ENCODE peak calls at places on chromosome 1, in five cellular contexts. E is upper lobe of right lung, C is heart right ventricle, P is right lobe of liver, N is Peyer's patch. Z is an unnamed sample.

GRCh38 chr1:16178596-16179497 is 23.0 kb upstream of the EPHA2 start:
- DNase-seq in E (peak), C (no peak), P (peak), N (no peak), Z (no peak)

GRCh38 chr1:10620776-10621175 is 146.0 kb downstream of the PEX14 start:
- DNase-seq in E (peak), C (no peak), P (no peak), N (no peak), Z (no peak)

GRCh38 chr1:214514819-214515383 is 36.5 kb downstream of the PTPN14 start:
- DNase-seq in E (no peak), C (no peak), P (no peak), N (no peak), Z (no peak)

GRCh38 chr1:166903232-166903631 is 27.2 kb upstream of the TADA1 start:
- DNase-seq in E (no peak), C (no peak), P (no peak), N (no peak), Z (no peak)

GRCh38 chr1:22123901-22124404 is 18.9 kb downstream of the WNT4 start:
- DNase-seq in E (peak), C (no peak), P (no peak), N (no peak), Z (no peak)

GRCh38 chr1:116912846-116913245 is 3.1 kb downstream of the PTGFRN start:
- DNase-seq in E (no peak), C (no peak), P (no peak), N (no peak), Z (no peak)

GRCh38 chr1:39954261-39954869 is 580 bp upstream of the MFSD2A start:
- DNase-seq in E (no peak), C (peak), P (no peak), N (no peak), Z (no peak)

GRCh38 chr1:235012436-235013210 is 116.0 kb downstream of the TOMM20 start:
- DNase-seq in E (no peak), C (no peak), P (no peak), N (no peak), Z (no peak)

GRCh38 chr1:87508247-87508646 is 179.6 kb downstream of the LMO4 start:
- DNase-seq in E (no peak), C (no peak), P (no peak), N (no peak), Z (no peak)

GRCh38 chr1:117244306-117244705 is 33.6 kb upstream of the VTCN1 start:
- DNase-seq in E (no peak), C (no peak), P (no peak), N (no peak), Z (no peak)

GRCh38 chr1:169890761-169891538 is 2.7 kb downstream of the SCYL3 start:
- DNase-seq in E (no peak), C (no peak), P (no peak), N (no peak), Z (no peak)

GRCh38 chr1:225697437-225697836 is 44.5 kb upstream of the ENAH start:
- DNase-seq in E (no peak), C (peak), P (no peak), N (no peak), Z (no peak)

GRCh38 chr1:198890531-198890930 is 251.7 kb downstream of the PTPRC start:
- DNase-seq in E (no peak), C (no peak), P (no peak), N (no peak), Z (no peak)

GRCh38 chr1:24195874-24196273 is 8.8 kb upstream of the IFNLR1 start:
- DNase-seq in E (no peak), C (no peak), P (no peak), N (no peak), Z (no peak)

GRCh38 chr1:183593356-183593755 is 3.1 kb upstream of the NCF2 start:
- DNase-seq in E (no peak), C (no peak), P (no peak), N (no peak), Z (peak)

GRCh38 chr1:111730282-111730681 is 8.9 kb downstream of the INKA2 start:
- DNase-seq in E (no peak), C (no peak), P (no peak), N (no peak), Z (no peak)

GRCh38 chr1:234681065-234681464 is 71.1 kb upstream of the IRF2BP2 start:
- DNase-seq in E (no peak), C (no peak), P (no peak), N (no peak), Z (no peak)

GRCh38 chr1:246836647-246837046 is 95.1 kb downstream of the AHCTF1 start:
- DNase-seq in E (no peak), C (no peak), P (no peak), N (no peak), Z (no peak)

GRCh38 chr1:201020647-201021332 is 2.7 kb downstream of the KIF21B start:
- DNase-seq in E (no peak), C (no peak), P (no peak), N (no peak), Z (no peak)

GRCh38 chr1:25806418-25806817 is 6.4 kb downstream of the SELENON start:
- DNase-seq in E (no peak), C (peak), P (no peak), N (peak), Z (no peak)

GRCh38 chr1:28915036-28915895 is 897 bp downstream of the EPB41 start:
- DNase-seq in E (no peak), C (no peak), P (no peak), N (peak), Z (no peak)

GRCh38 chr1:204254031-204254661 is 40.4 kb upstream of the GOLT1A start:
- DNase-seq in E (no peak), C (peak), P (peak), N (no peak), Z (no peak)

GRCh38 chr1:152189657-152190442 is 30.8 kb upstream of the RPTN start:
- DNase-seq in E (peak), C (peak), P (peak), N (no peak), Z (peak)

GRCh38 chr1:58802640-58803476 is 19.0 kb upstream of the JUN start:
- DNase-seq in E (no peak), C (no peak), P (no peak), N (no peak), Z (no peak)

GRCh38 chr1:165899461-165899941 is 72.1 kb downstream of the UCK2 start:
- DNase-seq in E (no peak), C (peak), P (no peak), N (no peak), Z (no peak)

GRCh38 chr1:98940680-98941079 is 64.0 kb downstream of the PLPPR5 start:
- DNase-seq in E (no peak), C (no peak), P (no peak), N (no peak), Z (no peak)

GRCh38 chr1:166139735-166140134 is 27.1 kb downstream of the FAM78B start:
- DNase-seq in E (no peak), C (no peak), P (no peak), N (no peak), Z (no peak)

GRCh38 chr1:237282266-237282783 is 240.3 kb downstream of the RYR2 start:
- DNase-seq in E (no peak), C (no peak), P (no peak), N (no peak), Z (no peak)

GRCh38 chr1:77188770-77189169 is 30.5 kb downstream of the PIGK start:
- DNase-seq in E (no peak), C (no peak), P (no peak), N (no peak), Z (no peak)

GRCh38 chr1:63262148-63262770 is 60.1 kb upstream of the FOXD3 start:
- DNase-seq in E (no peak), C (no peak), P (no peak), N (no peak), Z (no peak)

GRCh38 chr1:41486892-41487728 is 2.6 kb upstream of the EDN2 start:
- DNase-seq in E (no peak), C (no peak), P (no peak), N (no peak), Z (peak)

GRCh38 chr1:4528590-4528989 is 125.8 kb upstream of the AJAP1 start:
- DNase-seq in E (no peak), C (no peak), P (no peak), N (no peak), Z (no peak)

GRCh38 chr1:11940260-11940921 is 5.9 kb downstream of the PLOD1 start:
- DNase-seq in E (no peak), C (no peak), P (peak), N (peak), Z (no peak)

GRCh38 chr1:54297596-54298283 is 97.8 kb downstream of the MRPL37 start:
- DNase-seq in E (no peak), C (no peak), P (no peak), N (no peak), Z (no peak)

GRCh38 chr1:35539824-35540261 is 17.4 kb downstream of the KIAA0319L start:
- DNase-seq in E (no peak), C (no peak), P (no peak), N (no peak), Z (no peak)

GRCh38 chr1:247857986-247858356 is 984 bp downstream of the TRIM58 start:
- DNase-seq in E (no peak), C (no peak), P (no peak), N (no peak), Z (no peak)

GRCh38 chr1:27885114-27885528 is 12.8 kb downstream of the THEMIS2 start:
- DNase-seq in E (peak), C (no peak), P (no peak), N (no peak), Z (no peak)
- H3K4me3 ChIP-seq in E (no peak), C (peak), P (no peak), N (no peak), Z (no peak)

GRCh38 chr1:74767490-74767889 is 34.5 kb downstream of the TYW3 start:
- DNase-seq in E (no peak), C (no peak), P (no peak), N (no peak), Z (peak)
- TF ChIP-seq CTCF in E (no peak), C (no peak), P (peak), N (no peak), Z (peak)

GRCh38 chr1:220280249-220280648 is 8.0 kb upstream of the RAB3GAP2 start:
- DNase-seq in E (no peak), C (no peak), P (no peak), N (no peak), Z (no peak)

GRCh38 chr1:220281159-220281574 is 8.9 kb upstream of the RAB3GAP2 start:
- DNase-seq in E (no peak), C (no peak), P (no peak), N (no peak), Z (no peak)

GRCh38 chr1:220287129-220287528 is 14.9 kb upstream of the RAB3GAP2 start:
- DNase-seq in E (no peak), C (no peak), P (no peak), N (no peak), Z (no peak)

GRCh38 chr1:220278991-220279390 is 6.7 kb upstream of the RAB3GAP2 start:
- DNase-seq in E (no peak), C (no peak), P (no peak), N (no peak), Z (no peak)

DNA sequence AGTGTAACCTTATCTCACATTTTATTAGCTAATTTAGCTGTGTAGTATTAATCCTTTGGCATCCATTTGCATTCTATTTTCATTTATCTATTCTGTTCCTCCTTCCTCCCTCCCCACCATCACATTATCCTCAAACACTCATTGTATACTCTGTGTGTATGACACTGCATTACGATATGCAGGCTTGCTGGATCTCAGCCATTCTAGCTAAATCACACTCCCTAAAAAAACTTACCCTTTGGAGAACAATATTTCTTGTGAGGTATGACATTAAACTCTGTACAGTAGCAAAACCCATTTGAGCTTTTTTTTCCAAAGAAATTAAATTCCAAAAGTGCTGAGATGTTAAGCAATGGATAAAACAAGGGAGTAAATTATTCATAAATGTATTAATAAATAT is 11.4 kb upstream of the RAB3GAP2 start:
- DNase-seq in E (no peak), C (no peak), P (no peak), N (no peak), Z (no peak)
- H3K4me3 ChIP-seq in E (no peak), C (no peak), P (no peak), N (no peak), Z (no peak)

GRCh38 chr1:46342084-46342656 is 1.6 kb downstream of the NSUN4 start:
- DNase-seq in E (no peak), C (no peak), P (no peak), N (no peak), Z (no peak)
- TF ChIP-seq CTCF in E (peak), C (no peak), P (no peak), N (no peak), Z (peak)

DNA sequence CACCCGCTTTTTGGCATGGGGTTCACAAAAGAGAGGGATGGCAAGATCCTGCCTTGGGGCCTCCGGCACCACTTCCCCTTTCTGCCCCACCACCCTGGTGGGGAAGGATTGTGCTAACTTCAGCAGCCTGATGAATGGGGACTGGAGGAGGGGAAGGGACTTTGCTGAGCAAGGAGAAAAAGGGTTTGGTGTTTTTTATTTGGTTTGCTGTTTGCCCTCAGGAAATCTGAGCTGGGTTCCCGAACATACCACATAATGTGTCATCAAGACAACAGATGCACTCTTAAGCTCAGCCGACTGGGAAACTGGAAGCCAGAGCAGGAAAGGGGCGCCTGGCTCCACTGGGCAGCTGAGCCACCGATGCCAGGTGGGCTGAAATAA is 19.9 kb downstream of the OLFML2B start:
- DNase-seq in E (no peak), C (no peak), P (no peak), N (no peak), Z (no peak)
- H3K4me3 ChIP-seq in E (no peak), C (peak), P (no peak), N (no peak), Z (no peak)

GRCh38 chr1:89523597-89524368 is 846 bp upstream of the LRRC8B start:
- DNase-seq in E (no peak), C (no peak), P (no peak), N (peak), Z (no peak)

GRCh38 chr1:89518116-89518780 is 6.4 kb upstream of the LRRC8B start:
- DNase-seq in E (no peak), C (no peak), P (no peak), N (no peak), Z (no peak)

GRCh38 chr1:89516055-89516454 is 8.6 kb upstream of the LRRC8B start:
- DNase-seq in E (no peak), C (no peak), P (no peak), N (no peak), Z (no peak)

GRCh38 chr1:89524369-89525168 is at the start of gene LRRC8B:
- DNase-seq in E (peak), C (peak), P (peak), N (peak), Z (no peak)

GRCh38 chr1:89519779-89520358 is 4.8 kb upstream of the LRRC8B start:
- DNase-seq in E (no peak), C (no peak), P (no peak), N (no peak), Z (peak)
- TF ChIP-seq CTCF in E (peak), C (peak), P (peak), N (peak), Z (peak)

GRCh38 chr1:156705918-156706646 is 699 bp upstream of the CRABP2 start:
- DNase-seq in E (no peak), C (peak), P (no peak), N (peak), Z (no peak)

GRCh38 chr1:156708245-156708661 is 2.9 kb upstream of the CRABP2 start:
- DNase-seq in E (no peak), C (no peak), P (no peak), N (no peak), Z (no peak)

GRCh38 chr1:156707486-156708244 is 2.3 kb upstream of the CRABP2 start:
- DNase-seq in E (no peak), C (no peak), P (no peak), N (no peak), Z (no peak)

GRCh38 chr1:156706647-156707008 is 1.2 kb upstream of the CRABP2 start:
- DNase-seq in E (no peak), C (peak), P (no peak), N (no peak), Z (no peak)

DNA sequence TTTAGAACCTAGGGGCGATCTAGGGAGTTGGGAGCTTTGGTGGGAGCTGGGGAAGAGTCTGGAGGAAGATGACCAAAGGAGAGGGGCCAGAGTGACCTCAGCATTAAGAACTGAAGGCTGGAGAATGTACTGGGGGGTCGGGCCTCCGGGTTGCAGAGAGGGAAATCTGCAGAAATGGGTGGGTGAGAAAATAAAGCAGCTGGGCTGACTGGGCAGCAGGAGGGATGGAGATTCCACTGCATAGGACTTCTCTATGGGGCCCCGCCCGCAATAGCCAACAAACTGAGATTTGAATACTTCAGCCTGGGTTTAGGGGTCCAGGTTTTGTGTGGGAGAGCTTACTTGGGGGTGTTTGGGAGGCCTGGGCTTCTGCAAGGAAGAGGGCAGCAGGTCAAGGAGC is 1.6 kb upstream of the CRABP2 start:
- DNase-seq in E (no peak), C (no peak), P (no peak), N (no peak), Z (no peak)
- H3K4me3 ChIP-seq in E (peak), C (no peak), P (no peak), N (no peak), Z (no peak)

GRCh38 chr1:20661235-20662109 is at the start of gene DDOST:
- DNase-seq in E (peak), C (peak), P (peak), N (peak), Z (peak)
- TF ChIP-seq CTCF in E (peak), C (peak), P (peak), N (peak), Z (peak)

GRCh38 chr1:20342294-20343148 is 51.8 kb downstream of the VWA5B1 start:
- DNase-seq in E (no peak), C (no peak), P (no peak), N (no peak), Z (no peak)
- H3K4me3 ChIP-seq in E (no peak), C (no peak), P (no peak), N (peak), Z (no peak)